ENCODE peak calls at places on chromosome 2, in nine cellular contexts. W is body of pancreas, J is spleen, B is HepG2, F is adrenal gland, R is heart left ventricle, P is HCT116, M is uterus, A is sigmoid colon. Y is an unnamed sample.

GRCh38 chr2:108629417-108629816 is 89.9 kb upstream of the RANBP2 start:
- DNase-seq in F (no peak), J (no peak), M (no peak), A (no peak), R (no peak), W (no peak), P (no peak), B (no peak), Y (no peak)

GRCh38 chr2:241095594-241096290 is 6.3 kb downstream of the MTERF4 start:
- DNase-seq in P (no peak), A (no peak), F (peak; percentile 30), J (no peak), M (no peak), B (no peak), W (no peak), R (no peak), Y (peak; percentile 59)

GRCh38 chr2:10810175-10811161 is 2.1 kb downstream of the PDIA6 start:
- DNase-seq in J (no peak), P (no peak), W (no peak), A (peak; percentile 11), M (no peak), F (peak; percentile 53), R (no peak), B (no peak), Y (peak; percentile 34)

GRCh38 chr2:161223139-161223732 is 63.0 kb downstream of the TANK start:
- DNase-seq in W (no peak), J (no peak), B (peak; percentile 51), F (no peak), M (no peak), P (peak; percentile 37), R (no peak), A (no peak), Y (no peak)

GRCh38 chr2:181285116-181285515 is 172.1 kb upstream of the ITGA4 start:
- DNase-seq in W (no peak), P (no peak), B (no peak), M (no peak), J (no peak), R (no peak), A (no peak), F (no peak), Y (no peak)

GRCh38 chr2:114527330-114527983 is 85.0 kb downstream of the DPP10 start:
- DNase-seq in J (no peak), A (no peak), M (no peak), P (no peak), B (no peak), W (no peak), R (no peak), F (no peak), Y (no peak)

GRCh38 chr2:197498937-197499593 is 575 bp downstream of the HSPD1 start:
- DNase-seq in P (no peak), M (peak; percentile 40), B (peak; percentile 57), F (peak; percentile 92), W (peak; percentile 72), J (peak; percentile 93), R (peak; percentile 71), A (peak; percentile 85), Y (peak; percentile 77)

GRCh38 chr2:236742936-236743622 is 173.5 kb downstream of the ACKR3 start:
- DNase-seq in B (no peak), F (peak; percentile 48), M (peak; percentile 49), P (no peak), R (no peak), W (no peak), J (no peak), A (peak; percentile 74), Y (no peak)

GRCh38 chr2:38146302-38146916 is 70.5 kb upstream of the CYP1B1 start:
- DNase-seq in B (no peak), R (peak; percentile 37), F (peak; percentile 62), M (peak; percentile 59), W (peak; percentile 14), J (no peak), P (peak; percentile 37), A (peak; percentile 69), Y (no peak)

GRCh38 chr2:203718087-203718486 is 11.6 kb downstream of the CD28 start:
- DNase-seq in A (no peak), W (no peak), R (no peak), P (no peak), B (no peak), M (no peak), J (no peak), F (no peak), Y (no peak)

DNA sequence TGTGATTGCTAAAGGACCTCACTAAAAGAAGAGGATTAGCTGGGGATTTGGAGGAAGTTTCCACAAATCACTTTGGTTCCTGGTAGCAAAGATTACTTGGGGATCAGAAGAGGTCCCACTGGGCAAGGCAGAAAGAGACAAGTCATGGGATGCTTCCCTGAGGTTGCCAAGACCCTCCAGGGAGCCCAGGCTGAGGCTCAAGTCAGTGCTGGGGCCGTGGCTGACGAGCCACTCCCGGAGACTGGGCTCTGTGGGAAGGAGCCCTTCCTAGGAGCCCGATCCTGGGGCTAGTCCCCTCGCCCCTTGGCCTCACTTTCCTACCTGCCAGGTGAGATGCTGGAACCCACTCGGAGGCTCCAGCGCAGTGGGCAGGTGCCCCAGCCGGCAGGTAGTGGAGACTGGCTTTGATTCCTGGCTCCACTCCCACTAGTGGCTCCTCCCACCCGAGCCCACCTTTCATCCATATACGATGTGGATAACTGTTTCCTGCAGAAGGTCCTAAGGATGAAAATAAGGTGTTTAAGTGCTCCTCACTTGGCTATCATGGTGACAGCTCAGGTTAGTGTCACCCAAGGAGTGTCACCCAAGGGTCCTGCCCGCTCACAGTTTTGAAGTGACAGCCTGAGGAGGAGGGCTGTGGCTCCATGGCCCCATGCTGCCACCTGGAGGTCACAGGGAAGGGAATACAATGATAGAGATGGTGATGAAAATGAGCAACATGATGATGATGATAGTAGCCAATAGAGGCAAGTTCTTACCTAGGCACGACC is 100.5 kb downstream of the CAPN13 start:
- DNase-seq in M (peak; percentile 69), B (peak; percentile 45), R (peak; percentile 88), J (peak; percentile 91), W (peak; percentile 78), P (peak; percentile 48), A (peak; percentile 83), F (peak; percentile 86), Y (no peak)
- TF ChIP-seq POLR2A in M (no peak), B (no peak), R (no peak), J (no peak), W (no peak), P (no peak), A (no peak), F (no peak), Y (no peak)

GRCh38 chr2:210172219-210172575 is 988 bp upstream of the KANSL1L start:
- DNase-seq in J (no peak), A (no peak), P (no peak), R (no peak), W (no peak), F (no peak), M (no peak), B (no peak), Y (no peak)

GRCh38 chr2:210170442-210171303 is 536 bp downstream of the KANSL1L start:
- DNase-seq in P (peak; percentile 88), W (peak; percentile 98), J (peak; percentile 98), F (peak; percentile 99), R (peak; percentile 95), B (peak; percentile 94), M (peak; percentile 98), A (peak; percentile 98), Y (peak; percentile 98)

GRCh38 chr2:210177769-210178168 is 6.6 kb upstream of the KANSL1L start:
- DNase-seq in W (no peak), F (no peak), M (no peak), J (no peak), B (no peak), A (no peak), P (no peak), R (no peak), Y (no peak)

GRCh38 chr2:210171309-210172218 is at the start of gene KANSL1L:
- DNase-seq in P (peak; percentile 88), J (peak; percentile 99), W (peak; percentile 100), M (peak; percentile 99), B (peak; percentile 90), A (peak; percentile 100), R (peak; percentile 99), F (peak; percentile 99), Y (peak; percentile 99)

GRCh38 chr2:210174086-210174485 is 2.9 kb upstream of the KANSL1L start:
- DNase-seq in J (no peak), R (no peak), P (no peak), F (no peak), A (no peak), B (no peak), W (no peak), M (no peak), Y (no peak)
- H3K4me3 ChIP-seq in J (no peak overlapping the region), R (no peak overlapping the region), P (no peak overlapping the region), F (no peak overlapping the region), A (no peak overlapping the region), B (no peak overlapping the region), W (no peak overlapping the region), M (no peak overlapping the region), Y (no peak overlapping the region)

GRCh38 chr2:157785200-157785599 is 90.9 kb downstream of the ACVR1 start:
- DNase-seq in P (no peak), J (no peak), B (no peak), M (no peak), F (no peak), R (no peak), W (no peak), A (no peak), Y (no peak)
- H3K27ac ChIP-seq in P (no peak overlapping the region), J (no peak overlapping the region), B (no peak overlapping the region), M (no peak overlapping the region), F (no peak overlapping the region), R (peak overlapping the region; percentile 60), W (peak overlapping the region; percentile 82), A (peak overlapping the region; percentile 64), Y (no peak overlapping the region)

GRCh38 chr2:213007290-213007838 is 144.0 kb downstream of the IKZF2 start:
- DNase-seq in W (no peak), P (no peak), J (no peak), F (no peak), B (no peak), M (no peak), R (no peak), A (no peak), Y (no peak)

GRCh38 chr2:213011505-213011904 is 139.9 kb downstream of the IKZF2 start:
- DNase-seq in J (no peak), M (no peak), W (no peak), B (no peak), F (no peak), A (no peak), P (no peak), R (no peak), Y (no peak)

GRCh38 chr2:213013979-213014378 is 137.4 kb downstream of the IKZF2 start:
- DNase-seq in J (no peak), A (no peak), B (no peak), W (no peak), P (no peak), R (no peak), M (no peak), F (no peak), Y (no peak)

GRCh38 chr2:213015387-213016165 is 135.8 kb downstream of the IKZF2 start:
- DNase-seq in P (no peak), M (no peak), F (no peak), R (no peak), A (no peak), W (no peak), J (no peak), B (no peak), Y (no peak)

DNA sequence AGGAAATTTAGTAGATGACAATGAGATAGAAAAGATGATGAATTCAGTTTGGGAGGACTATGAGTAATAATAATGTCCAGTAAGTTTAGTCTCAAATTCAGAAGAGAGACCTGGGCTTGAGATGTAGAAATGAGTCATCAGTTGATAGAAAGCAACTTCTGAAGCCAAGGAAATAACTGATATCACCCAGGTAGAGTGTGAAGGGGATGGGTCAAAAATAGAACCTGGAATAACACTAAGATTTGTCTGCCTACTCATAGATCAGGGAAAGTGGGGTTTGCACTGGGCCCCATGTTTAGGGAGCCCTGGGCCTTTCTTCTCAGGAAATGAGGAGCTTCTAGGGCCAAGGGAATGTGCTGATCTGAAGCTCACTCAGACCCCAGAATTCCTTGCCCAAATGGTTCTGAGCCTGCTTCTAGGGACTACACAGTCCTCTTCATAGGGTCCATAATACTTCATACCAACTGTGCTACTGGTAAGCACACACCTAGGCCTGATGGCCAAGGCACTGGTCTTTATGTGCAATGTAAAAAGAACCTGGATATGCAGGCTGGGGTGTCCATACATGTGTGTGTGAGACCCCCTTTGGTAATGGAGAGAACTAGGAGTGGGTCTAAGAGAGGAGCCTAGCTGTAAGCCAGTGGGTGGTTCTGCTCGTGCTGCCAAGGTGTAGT is 141.2 kb downstream of the IKZF2 start:
- DNase-seq in F (no peak), W (no peak), A (no peak), B (no peak), R (no peak), M (no peak), J (no peak), P (no peak), Y (no peak)
- TF ChIP-seq POLR2A in F (no peak), W (no peak), A (no peak), B (no peak), R (no peak), M (no peak), J (no peak), P (no peak), Y (no peak)

Y was measured in Peyer's patch.